ENCODE peak calls at places on chromosomes 1 and 21, in eight cellular contexts. One of them, this sample, is unnamed.

GRCh38 chr1:111542187-111542586 is 38.8 kb upstream of the ADORA3 start:
- DNase-seq in GM23338: peak; percentile 24
- DNase-seq in body of pancreas: no peak
- DNase-seq in prostate gland: no peak
- DNase-seq in psoas muscle: no peak
- DNase-seq in AG10803: no peak
- DNase-seq in left ventricle myocardium inferior: no peak
- DNase-seq in fibroblast of lung: no peak
- DNase-seq in this sample: no peak

GRCh38 chr1:65435987-65436386 is 15.5 kb downstream of the LEPR start:
- DNase-seq in GM23338: no peak
- DNase-seq in body of pancreas: no peak
- DNase-seq in prostate gland: no peak
- DNase-seq in psoas muscle: no peak
- DNase-seq in AG10803: peak; percentile 89
- DNase-seq in left ventricle myocardium inferior: no peak
- DNase-seq in fibroblast of lung: peak; percentile 40
- DNase-seq in this sample: peak; percentile 72

GRCh38 chr1:207088161-207088560 is 499 bp upstream of the C4BPB start:
- DNase-seq in GM23338: no peak
- DNase-seq in body of pancreas: no peak
- DNase-seq in prostate gland: no peak
- DNase-seq in psoas muscle: no peak
- DNase-seq in AG10803: no peak
- DNase-seq in left ventricle myocardium inferior: no peak
- DNase-seq in fibroblast of lung: no peak
- DNase-seq in this sample: no peak

GRCh38 chr1:34479731-34480130 is 275.1 kb upstream of the GJB5 start:
- DNase-seq in GM23338: peak; percentile 64
- DNase-seq in body of pancreas: no peak
- DNase-seq in prostate gland: no peak
- DNase-seq in psoas muscle: no peak
- DNase-seq in AG10803: no peak
- DNase-seq in left ventricle myocardium inferior: no peak
- DNase-seq in fibroblast of lung: no peak
- DNase-seq in this sample: no peak

GRCh38 chr1:62295921-62296451 is 23.2 kb downstream of the KANK4 start:
- DNase-seq in GM23338: no peak
- DNase-seq in body of pancreas: no peak
- DNase-seq in prostate gland: no peak
- DNase-seq in psoas muscle: no peak
- DNase-seq in AG10803: peak; percentile 56
- DNase-seq in left ventricle myocardium inferior: no peak
- DNase-seq in fibroblast of lung: peak; percentile 58
- DNase-seq in this sample: peak; percentile 89

GRCh38 chr1:17586172-17586963 is 46.9 kb downstream of the ARHGEF10L start:
- DNase-seq in GM23338: peak; percentile 72
- DNase-seq in body of pancreas: peak; percentile 43
- DNase-seq in prostate gland: no peak
- DNase-seq in psoas muscle: no peak
- DNase-seq in AG10803: peak; percentile 97
- DNase-seq in left ventricle myocardium inferior: no peak
- DNase-seq in fibroblast of lung: peak; percentile 87
- DNase-seq in this sample: peak; percentile 74

GRCh38 chr1:218459878-218460277 is 114.7 kb downstream of the TGFB2 start:
- DNase-seq in GM23338: peak; percentile 87
- DNase-seq in body of pancreas: no peak
- DNase-seq in prostate gland: peak; percentile 36
- DNase-seq in psoas muscle: no peak
- DNase-seq in AG10803: peak; percentile 92
- DNase-seq in left ventricle myocardium inferior: no peak
- DNase-seq in fibroblast of lung: peak; percentile 84
- DNase-seq in this sample: peak; percentile 96

GRCh38 chr1:204152310-204153044 is 633 bp upstream of the ETNK2 start:
- DNase-seq in GM23338: peak; percentile 38
- DNase-seq in body of pancreas: peak; percentile 34
- DNase-seq in prostate gland: no peak
- DNase-seq in psoas muscle: no peak
- DNase-seq in AG10803: no peak
- DNase-seq in left ventricle myocardium inferior: no peak
- DNase-seq in fibroblast of lung: no peak
- DNase-seq in this sample: no peak

GRCh38 chr1:30064547-30064946 is 658.8 kb downstream of the MATN1 start:
- DNase-seq in GM23338: no peak
- DNase-seq in body of pancreas: no peak
- DNase-seq in prostate gland: no peak
- DNase-seq in psoas muscle: no peak
- DNase-seq in AG10803: no peak
- DNase-seq in left ventricle myocardium inferior: no peak
- DNase-seq in fibroblast of lung: no peak
- DNase-seq in this sample: no peak

GRCh38 chr1:64896546-64896945 is 69.8 kb downstream of the JAK1 start:
- DNase-seq in GM23338: no peak
- DNase-seq in body of pancreas: no peak
- DNase-seq in prostate gland: no peak
- DNase-seq in psoas muscle: no peak
- DNase-seq in AG10803: no peak
- DNase-seq in left ventricle myocardium inferior: no peak
- DNase-seq in fibroblast of lung: no peak
- DNase-seq in this sample: no peak

GRCh38 chr21:46128106-46128982 is 27.0 kb downstream of the FTCD start:
- DNase-seq in GM23338: no peak
- DNase-seq in body of pancreas: no peak
- DNase-seq in prostate gland: no peak
- DNase-seq in psoas muscle: peak; percentile 33
- DNase-seq in AG10803: no peak
- DNase-seq in left ventricle myocardium inferior: peak; percentile 78
- DNase-seq in fibroblast of lung: peak; percentile 30
- DNase-seq in this sample: no peak

GRCh38 chr21:36699026-36699545 is at the start of gene SIM2:
- DNase-seq in GM23338: peak; percentile 62
- DNase-seq in body of pancreas: no peak
- DNase-seq in prostate gland: peak; percentile 63
- DNase-seq in psoas muscle: no peak
- DNase-seq in AG10803: peak; percentile 53
- DNase-seq in left ventricle myocardium inferior: no peak
- DNase-seq in fibroblast of lung: no peak
- DNase-seq in this sample: no peak

GRCh38 chr1:169727307-169727706 is 6.6 kb downstream of the SELE start:
- DNase-seq in GM23338: no peak
- DNase-seq in body of pancreas: no peak
- DNase-seq in prostate gland: no peak
- DNase-seq in psoas muscle: no peak
- DNase-seq in AG10803: no peak
- DNase-seq in left ventricle myocardium inferior: no peak
- DNase-seq in fibroblast of lung: no peak
- DNase-seq in this sample: no peak

GRCh38 chr1:88061106-88061829 is 622.8 kb upstream of the PKN2 start:
- DNase-seq in GM23338: peak; percentile 86
- DNase-seq in body of pancreas: peak; percentile 44
- DNase-seq in prostate gland: peak; percentile 70
- DNase-seq in psoas muscle: peak; percentile 48
- DNase-seq in AG10803: peak; percentile 68
- DNase-seq in left ventricle myocardium inferior: no peak
- DNase-seq in fibroblast of lung: peak; percentile 79
- DNase-seq in this sample: peak; percentile 58

GRCh38 chr1:213820362-213821149 is 167.2 kb upstream of the PROX1 start:
- DNase-seq in GM23338: no peak
- DNase-seq in body of pancreas: peak; percentile 26
- DNase-seq in prostate gland: no peak
- DNase-seq in psoas muscle: no peak
- DNase-seq in AG10803: no peak
- DNase-seq in left ventricle myocardium inferior: no peak
- DNase-seq in fibroblast of lung: no peak
- DNase-seq in this sample: no peak

GRCh38 chr1:46183926-46184557 is 7.8 kb upstream of the P3R3URF start:
- DNase-seq in GM23338: no peak
- DNase-seq in body of pancreas: no peak
- DNase-seq in prostate gland: no peak
- DNase-seq in psoas muscle: no peak
- DNase-seq in AG10803: peak; percentile 27
- DNase-seq in left ventricle myocardium inferior: no peak
- DNase-seq in fibroblast of lung: no peak
- DNase-seq in this sample: no peak

GRCh38 chr1:20588634-20589225 is at the start of gene CDA:
- DNase-seq in GM23338: peak; percentile 54
- DNase-seq in body of pancreas: no peak
- DNase-seq in prostate gland: no peak
- DNase-seq in psoas muscle: peak; percentile 54
- DNase-seq in AG10803: no peak
- DNase-seq in left ventricle myocardium inferior: peak; percentile 25
- DNase-seq in fibroblast of lung: no peak
- DNase-seq in this sample: no peak

GRCh38 chr21:45574691-45575090 is 32.5 kb upstream of the SLC19A1 start:
- DNase-seq in GM23338: no peak
- DNase-seq in body of pancreas: no peak
- DNase-seq in prostate gland: no peak
- DNase-seq in psoas muscle: no peak
- DNase-seq in AG10803: no peak
- DNase-seq in left ventricle myocardium inferior: peak; percentile 6
- DNase-seq in fibroblast of lung: no peak
- DNase-seq in this sample: no peak

GRCh38 chr1:172680733-172681275 is 21.9 kb downstream of the FASLG start:
- DNase-seq in GM23338: peak; percentile 5
- DNase-seq in body of pancreas: no peak
- DNase-seq in prostate gland: no peak
- DNase-seq in psoas muscle: no peak
- DNase-seq in AG10803: no peak
- DNase-seq in left ventricle myocardium inferior: no peak
- DNase-seq in fibroblast of lung: no peak
- DNase-seq in this sample: no peak

GRCh38 chr1:63537940-63538339 is 14.6 kb downstream of the EFCAB7 start:
- DNase-seq in GM23338: peak; percentile 11
- DNase-seq in body of pancreas: no peak
- DNase-seq in prostate gland: no peak
- DNase-seq in psoas muscle: no peak
- DNase-seq in AG10803: peak; percentile 11
- DNase-seq in left ventricle myocardium inferior: no peak
- DNase-seq in fibroblast of lung: peak; percentile 47
- DNase-seq in this sample: peak; percentile 21

DNA sequence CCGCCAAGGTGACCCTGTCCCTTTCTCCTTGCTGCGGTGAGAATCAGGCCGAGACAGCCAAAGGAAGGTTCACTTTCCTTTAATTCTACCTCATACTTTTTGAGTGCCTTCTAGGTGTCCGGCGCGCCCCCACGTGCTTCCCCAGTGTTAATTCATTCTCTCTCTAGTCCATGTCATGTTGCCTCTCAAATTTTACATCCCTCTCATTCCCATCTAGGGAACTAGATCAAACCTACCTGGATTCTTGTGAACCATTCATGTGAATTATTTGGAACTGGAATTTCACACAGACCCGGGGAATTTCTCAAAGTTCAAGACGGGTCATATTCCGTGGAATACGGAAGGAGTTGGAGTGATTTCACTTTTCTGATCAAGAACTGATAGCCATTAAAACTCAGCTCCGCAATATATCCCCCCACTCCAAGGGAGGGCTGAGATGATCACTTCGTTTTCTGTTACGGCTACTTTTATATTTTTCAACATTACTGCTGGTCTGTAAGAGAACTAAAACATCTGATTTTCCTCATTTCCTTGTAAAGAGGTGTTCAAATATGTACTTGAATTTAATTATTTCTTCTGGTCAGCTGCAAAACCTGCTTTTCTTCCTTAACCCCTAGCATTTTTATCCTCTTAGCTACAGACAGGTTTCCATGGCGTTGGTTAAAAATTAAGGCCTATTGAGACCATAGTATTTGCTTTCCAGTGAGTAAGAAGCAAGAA is 1.0 kb upstream of the ENO1 start:
- DNase-seq in GM23338: no peak
- DNase-seq in body of pancreas: no peak
- DNase-seq in prostate gland: no peak
- DNase-seq in psoas muscle: no peak
- DNase-seq in AG10803: no peak
- DNase-seq in left ventricle myocardium inferior: peak; percentile 69
- DNase-seq in fibroblast of lung: no peak
- DNase-seq in this sample: peak; percentile 61
- TF ChIP-seq CTCF in GM23338: peak; percentile 25
- TF ChIP-seq CTCF in body of pancreas: no peak
- TF ChIP-seq CTCF in prostate gland: no peak
- TF ChIP-seq CTCF in psoas muscle: peak; percentile 9
- TF ChIP-seq CTCF in AG10803: peak; percentile 14
- TF ChIP-seq CTCF in left ventricle myocardium inferior: no peak
- TF ChIP-seq CTCF in fibroblast of lung: no peak
- TF ChIP-seq CTCF in this sample: peak; percentile 35

GRCh38 chr1:36094621-36095061 is 5.9 kb downstream of the ADPRS start:
- DNase-seq in GM23338: no peak
- DNase-seq in body of pancreas: no peak
- DNase-seq in prostate gland: no peak
- DNase-seq in psoas muscle: peak; percentile 46
- DNase-seq in AG10803: peak; percentile 83
- DNase-seq in left ventricle myocardium inferior: no peak
- DNase-seq in fibroblast of lung: no peak
- DNase-seq in this sample: no peak
- H3K4me3 ChIP-seq in GM23338: no peak overlapping the region
- H3K4me3 ChIP-seq in body of pancreas: no peak overlapping the region
- H3K4me3 ChIP-seq in prostate gland: no peak overlapping the region
- H3K4me3 ChIP-seq in psoas muscle: no peak overlapping the region
- H3K4me3 ChIP-seq in AG10803: no peak overlapping the region
- H3K4me3 ChIP-seq in left ventricle myocardium inferior: no peak overlapping the region
- H3K4me3 ChIP-seq in fibroblast of lung: no peak overlapping the region
- H3K4me3 ChIP-seq in this sample: no peak overlapping the region

DNA sequence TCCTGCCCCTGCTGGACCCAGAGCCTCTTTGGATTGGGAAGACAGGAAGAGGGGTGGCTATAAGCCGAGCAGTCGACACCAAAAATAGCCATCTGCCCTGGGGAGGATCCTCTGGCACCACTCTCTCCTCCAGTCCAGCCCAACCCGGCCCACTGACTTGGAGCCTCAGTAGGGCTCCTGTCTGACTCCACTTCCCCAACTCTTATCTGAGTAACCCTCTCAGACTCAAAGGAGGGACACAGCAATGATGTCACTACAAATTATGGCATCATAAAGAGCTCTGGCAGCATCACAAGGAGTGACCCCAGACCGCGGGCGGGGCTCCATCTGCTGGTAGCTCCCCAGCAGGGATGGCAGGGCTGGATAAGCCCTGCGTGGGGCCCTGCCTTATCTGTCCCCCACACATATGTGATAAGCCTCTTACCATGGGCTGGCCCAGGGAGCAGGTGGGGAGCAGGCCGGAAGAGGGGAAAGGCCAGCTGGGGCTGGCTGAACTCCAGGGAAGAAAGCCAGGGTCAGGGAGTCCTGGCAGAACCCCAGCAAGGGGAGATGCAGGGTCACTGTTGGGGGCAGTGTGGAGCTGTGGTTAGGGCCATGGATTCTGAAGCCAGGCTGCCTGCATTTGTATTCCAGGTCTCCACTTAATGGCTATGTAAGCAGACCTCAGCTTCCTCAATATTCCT is 4.6 kb upstream of the SLC6A9 start:
- DNase-seq in GM23338: no peak
- DNase-seq in body of pancreas: peak; percentile 35
- DNase-seq in prostate gland: no peak
- DNase-seq in psoas muscle: no peak
- DNase-seq in AG10803: no peak
- DNase-seq in left ventricle myocardium inferior: peak; percentile 30
- DNase-seq in fibroblast of lung: peak; percentile 23
- DNase-seq in this sample: no peak
- TF ChIP-seq CTCF in GM23338: peak; percentile 44
- TF ChIP-seq CTCF in body of pancreas: no peak
- TF ChIP-seq CTCF in prostate gland: no peak
- TF ChIP-seq CTCF in psoas muscle: no peak
- TF ChIP-seq CTCF in AG10803: no peak
- TF ChIP-seq CTCF in left ventricle myocardium inferior: no peak
- TF ChIP-seq CTCF in fibroblast of lung: no peak
- TF ChIP-seq CTCF in this sample: peak; percentile 4

GRCh38 chr1:113811353-113811887 is 856 bp downstream of the RSBN1 start:
- DNase-seq in GM23338: peak; percentile 57
- DNase-seq in body of pancreas: peak; percentile 28
- DNase-seq in prostate gland: peak; percentile 9
- DNase-seq in psoas muscle: no peak
- DNase-seq in AG10803: peak; percentile 17
- DNase-seq in left ventricle myocardium inferior: no peak
- DNase-seq in fibroblast of lung: peak; percentile 35
- DNase-seq in this sample: peak; percentile 39
- H3K4me3 ChIP-seq in GM23338: peak overlapping the region; percentile 72
- H3K4me3 ChIP-seq in body of pancreas: peak overlapping the region; percentile 98
- H3K4me3 ChIP-seq in prostate gland: peak overlapping the region; percentile 94
- H3K4me3 ChIP-seq in psoas muscle: peak overlapping the region; percentile 82
- H3K4me3 ChIP-seq in AG10803: peak overlapping the region; percentile 97
- H3K4me3 ChIP-seq in left ventricle myocardium inferior: peak overlapping the region; percentile 94
- H3K4me3 ChIP-seq in fibroblast of lung: peak overlapping the region; percentile 99
- H3K4me3 ChIP-seq in this sample: peak overlapping the region; percentile 90